ENCODE peak calls at places on chromosomes 16 and 17, in ten cellular contexts. One of them, this sample, is unnamed.

GRCh38 chr17:15303293-15303692 is 38.1 kb downstream of the TEKT3 start:
- DNase-seq in endothelial cell: no peak
- DNase-seq in upper lobe of left lung: no peak
- DNase-seq in gastrocnemius medialis: no peak
- DNase-seq in mesothelial cell of epicardium: no peak
- DNase-seq in A549: no peak
- DNase-seq in GM12878: no peak
- DNase-seq in lower leg skin: no peak
- DNase-seq in GM13976: no peak
- DNase-seq in SK-N-SH: no peak
- DNase-seq in this sample: no peak

GRCh38 chr16:56824335-56824734 is 40.7 kb upstream of the SLC12A3 start:
- DNase-seq in endothelial cell: no peak
- DNase-seq in upper lobe of left lung: peak; percentile 74
- DNase-seq in gastrocnemius medialis: peak; percentile 50
- DNase-seq in mesothelial cell of epicardium: no peak
- DNase-seq in A549: peak; percentile 30
- DNase-seq in GM12878: no peak
- DNase-seq in lower leg skin: no peak
- DNase-seq in GM13976: no peak
- DNase-seq in SK-N-SH: no peak
- DNase-seq in this sample: no peak

GRCh38 chr16:71600822-71601221 is 23.9 kb upstream of the TAT start:
- DNase-seq in endothelial cell: no peak
- DNase-seq in upper lobe of left lung: no peak
- DNase-seq in gastrocnemius medialis: no peak
- DNase-seq in mesothelial cell of epicardium: no peak
- DNase-seq in A549: no peak
- DNase-seq in GM12878: no peak
- DNase-seq in lower leg skin: no peak
- DNase-seq in GM13976: no peak
- DNase-seq in SK-N-SH: no peak
- DNase-seq in this sample: no peak

GRCh38 chr17:68289936-68290267 is 1.0 kb downstream of the SLC16A6 start:
- DNase-seq in endothelial cell: no peak
- DNase-seq in upper lobe of left lung: no peak
- DNase-seq in gastrocnemius medialis: no peak
- DNase-seq in mesothelial cell of epicardium: no peak
- DNase-seq in A549: no peak
- DNase-seq in GM12878: no peak
- DNase-seq in lower leg skin: no peak
- DNase-seq in GM13976: no peak
- DNase-seq in SK-N-SH: no peak
- DNase-seq in this sample: no peak

GRCh38 chr17:14813649-14814048 is 451.5 kb downstream of the PMP22 start:
- DNase-seq in endothelial cell: peak; percentile 62
- DNase-seq in upper lobe of left lung: peak; percentile 50
- DNase-seq in gastrocnemius medialis: no peak
- DNase-seq in mesothelial cell of epicardium: no peak
- DNase-seq in A549: peak; percentile 52
- DNase-seq in GM12878: no peak
- DNase-seq in lower leg skin: no peak
- DNase-seq in GM13976: no peak
- DNase-seq in SK-N-SH: peak; percentile 4
- DNase-seq in this sample: no peak

GRCh38 chr17:55398689-55399088 is 22.9 kb downstream of the MMD start:
- DNase-seq in endothelial cell: no peak
- DNase-seq in upper lobe of left lung: no peak
- DNase-seq in gastrocnemius medialis: no peak
- DNase-seq in mesothelial cell of epicardium: no peak
- DNase-seq in A549: no peak
- DNase-seq in GM12878: no peak
- DNase-seq in lower leg skin: no peak
- DNase-seq in GM13976: no peak
- DNase-seq in SK-N-SH: no peak
- DNase-seq in this sample: no peak

GRCh38 chr16:59412275-59412841 is 678.2 kb upstream of the GOT2 start:
- DNase-seq in endothelial cell: no peak
- DNase-seq in upper lobe of left lung: no peak
- DNase-seq in gastrocnemius medialis: no peak
- DNase-seq in mesothelial cell of epicardium: no peak
- DNase-seq in A549: peak; percentile 67
- DNase-seq in GM12878: no peak
- DNase-seq in lower leg skin: no peak
- DNase-seq in GM13976: no peak
- DNase-seq in SK-N-SH: no peak
- DNase-seq in this sample: no peak

GRCh38 chr17:28733346-28733745 is 4.8 kb downstream of the NEK8 start:
- DNase-seq in endothelial cell: no peak
- DNase-seq in upper lobe of left lung: no peak
- DNase-seq in gastrocnemius medialis: no peak
- DNase-seq in mesothelial cell of epicardium: no peak
- DNase-seq in A549: no peak
- DNase-seq in GM12878: no peak
- DNase-seq in lower leg skin: no peak
- DNase-seq in GM13976: no peak
- DNase-seq in SK-N-SH: no peak
- DNase-seq in this sample: no peak

GRCh38 chr17:57955183-57955952 is at the start of gene CUEDC1:
- DNase-seq in endothelial cell: peak; percentile 77
- DNase-seq in upper lobe of left lung: peak; percentile 79
- DNase-seq in gastrocnemius medialis: peak; percentile 79
- DNase-seq in mesothelial cell of epicardium: peak; percentile 84
- DNase-seq in A549: peak; percentile 69
- DNase-seq in GM12878: no peak
- DNase-seq in lower leg skin: peak; percentile 94
- DNase-seq in GM13976: peak; percentile 86
- DNase-seq in SK-N-SH: peak; percentile 98
- DNase-seq in this sample: peak; percentile 94
- TF ChIP-seq CTCF in endothelial cell: peak; percentile 34
- TF ChIP-seq CTCF in upper lobe of left lung: peak; percentile 82
- TF ChIP-seq CTCF in gastrocnemius medialis: peak; percentile 42
- TF ChIP-seq CTCF in mesothelial cell of epicardium: no peak
- TF ChIP-seq CTCF in A549: peak; percentile 33
- TF ChIP-seq CTCF in GM12878: no peak
- TF ChIP-seq CTCF in lower leg skin: no peak
- TF ChIP-seq CTCF in GM13976: peak; percentile 45
- TF ChIP-seq CTCF in SK-N-SH: no peak
- TF ChIP-seq CTCF in this sample: peak; percentile 51

GRCh38 chr17:74919440-74920305 is 3.4 kb downstream of the USH1G start:
- DNase-seq in endothelial cell: peak; percentile 40
- DNase-seq in upper lobe of left lung: no peak
- DNase-seq in gastrocnemius medialis: no peak
- DNase-seq in mesothelial cell of epicardium: no peak
- DNase-seq in A549: peak; percentile 80
- DNase-seq in GM12878: no peak
- DNase-seq in lower leg skin: no peak
- DNase-seq in GM13976: peak; percentile 83
- DNase-seq in SK-N-SH: no peak
- DNase-seq in this sample: no peak
- TF ChIP-seq CTCF in endothelial cell: no peak
- TF ChIP-seq CTCF in upper lobe of left lung: no peak
- TF ChIP-seq CTCF in gastrocnemius medialis: no peak
- TF ChIP-seq CTCF in mesothelial cell of epicardium: no peak
- TF ChIP-seq CTCF in A549: peak; percentile 64
- TF ChIP-seq CTCF in GM12878: peak; percentile 42
- TF ChIP-seq CTCF in lower leg skin: no peak
- TF ChIP-seq CTCF in GM13976: peak; percentile 58
- TF ChIP-seq CTCF in SK-N-SH: no peak
- TF ChIP-seq CTCF in this sample: no peak

GRCh38 chr17:83160443-83161297 is 81.3 kb downstream of the METRNL start:
- DNase-seq in endothelial cell: no peak
- DNase-seq in upper lobe of left lung: no peak
- DNase-seq in gastrocnemius medialis: no peak
- DNase-seq in mesothelial cell of epicardium: no peak
- DNase-seq in A549: no peak
- DNase-seq in GM12878: no peak
- DNase-seq in lower leg skin: peak; percentile 76
- DNase-seq in GM13976: no peak
- DNase-seq in SK-N-SH: peak; percentile 19
- DNase-seq in this sample: peak; percentile 59

GRCh38 chr17:83156408-83156807 is 77.0 kb downstream of the METRNL start:
- DNase-seq in endothelial cell: no peak
- DNase-seq in upper lobe of left lung: no peak
- DNase-seq in gastrocnemius medialis: no peak
- DNase-seq in mesothelial cell of epicardium: no peak
- DNase-seq in A549: no peak
- DNase-seq in GM12878: no peak
- DNase-seq in lower leg skin: peak; percentile 70
- DNase-seq in GM13976: no peak
- DNase-seq in SK-N-SH: no peak
- DNase-seq in this sample: peak; percentile 48

GRCh38 chr17:83161298-83162034 is 82.1 kb downstream of the METRNL start:
- DNase-seq in endothelial cell: no peak
- DNase-seq in upper lobe of left lung: no peak
- DNase-seq in gastrocnemius medialis: peak; percentile 13
- DNase-seq in mesothelial cell of epicardium: no peak
- DNase-seq in A549: no peak
- DNase-seq in GM12878: no peak
- DNase-seq in lower leg skin: peak; percentile 90
- DNase-seq in GM13976: no peak
- DNase-seq in SK-N-SH: no peak
- DNase-seq in this sample: peak; percentile 80

GRCh38 chr17:83159204-83160049 is 80.0 kb downstream of the METRNL start:
- DNase-seq in endothelial cell: no peak
- DNase-seq in upper lobe of left lung: no peak
- DNase-seq in gastrocnemius medialis: no peak
- DNase-seq in mesothelial cell of epicardium: no peak
- DNase-seq in A549: no peak
- DNase-seq in GM12878: no peak
- DNase-seq in lower leg skin: peak; percentile 82
- DNase-seq in GM13976: no peak
- DNase-seq in SK-N-SH: no peak
- DNase-seq in this sample: peak; percentile 73

GRCh38 chr17:83162035-83162745 is 82.8 kb downstream of the METRNL start:
- DNase-seq in endothelial cell: no peak
- DNase-seq in upper lobe of left lung: no peak
- DNase-seq in gastrocnemius medialis: no peak
- DNase-seq in mesothelial cell of epicardium: no peak
- DNase-seq in A549: no peak
- DNase-seq in GM12878: no peak
- DNase-seq in lower leg skin: peak; percentile 78
- DNase-seq in GM13976: no peak
- DNase-seq in SK-N-SH: no peak
- DNase-seq in this sample: peak; percentile 76
- TF ChIP-seq CTCF in endothelial cell: no peak
- TF ChIP-seq CTCF in upper lobe of left lung: no peak
- TF ChIP-seq CTCF in gastrocnemius medialis: no peak
- TF ChIP-seq CTCF in mesothelial cell of epicardium: no peak
- TF ChIP-seq CTCF in A549: no peak
- TF ChIP-seq CTCF in GM12878: no peak
- TF ChIP-seq CTCF in lower leg skin: no peak
- TF ChIP-seq CTCF in GM13976: no peak
- TF ChIP-seq CTCF in SK-N-SH: no peak
- TF ChIP-seq CTCF in this sample: no peak

GRCh38 chr17:2173005-2173404 is 118.1 kb downstream of the HIC1 start:
- DNase-seq in endothelial cell: no peak
- DNase-seq in upper lobe of left lung: peak; percentile 78
- DNase-seq in gastrocnemius medialis: peak; percentile 49
- DNase-seq in mesothelial cell of epicardium: no peak
- DNase-seq in A549: no peak
- DNase-seq in GM12878: no peak
- DNase-seq in lower leg skin: no peak
- DNase-seq in GM13976: no peak
- DNase-seq in SK-N-SH: no peak
- DNase-seq in this sample: no peak

GRCh38 chr17:2174048-2174447 is 119.1 kb downstream of the HIC1 start:
- DNase-seq in endothelial cell: no peak
- DNase-seq in upper lobe of left lung: no peak
- DNase-seq in gastrocnemius medialis: no peak
- DNase-seq in mesothelial cell of epicardium: no peak
- DNase-seq in A549: no peak
- DNase-seq in GM12878: no peak
- DNase-seq in lower leg skin: no peak
- DNase-seq in GM13976: no peak
- DNase-seq in SK-N-SH: no peak
- DNase-seq in this sample: no peak

GRCh38 chr17:2172447-2172938 is 117.6 kb downstream of the HIC1 start:
- DNase-seq in endothelial cell: no peak
- DNase-seq in upper lobe of left lung: peak; percentile 40
- DNase-seq in gastrocnemius medialis: no peak
- DNase-seq in mesothelial cell of epicardium: no peak
- DNase-seq in A549: peak; percentile 26
- DNase-seq in GM12878: no peak
- DNase-seq in lower leg skin: no peak
- DNase-seq in GM13976: no peak
- DNase-seq in SK-N-SH: no peak
- DNase-seq in this sample: no peak

GRCh38 chr17:2171725-2172446 is 117.0 kb downstream of the HIC1 start:
- DNase-seq in endothelial cell: no peak
- DNase-seq in upper lobe of left lung: peak; percentile 78
- DNase-seq in gastrocnemius medialis: peak; percentile 56
- DNase-seq in mesothelial cell of epicardium: peak; percentile 55
- DNase-seq in A549: no peak
- DNase-seq in GM12878: no peak
- DNase-seq in lower leg skin: no peak
- DNase-seq in GM13976: no peak
- DNase-seq in SK-N-SH: no peak
- DNase-seq in this sample: no peak

GRCh38 chr17:2170023-2170422 is 115.1 kb downstream of the HIC1 start:
- DNase-seq in endothelial cell: peak; percentile 33
- DNase-seq in upper lobe of left lung: no peak
- DNase-seq in gastrocnemius medialis: no peak
- DNase-seq in mesothelial cell of epicardium: no peak
- DNase-seq in A549: peak; percentile 39
- DNase-seq in GM12878: no peak
- DNase-seq in lower leg skin: no peak
- DNase-seq in GM13976: peak; percentile 61
- DNase-seq in SK-N-SH: no peak
- DNase-seq in this sample: no peak
- TF ChIP-seq CTCF in endothelial cell: no peak
- TF ChIP-seq CTCF in upper lobe of left lung: no peak
- TF ChIP-seq CTCF in gastrocnemius medialis: no peak
- TF ChIP-seq CTCF in mesothelial cell of epicardium: no peak
- TF ChIP-seq CTCF in A549: peak; percentile 25
- TF ChIP-seq CTCF in GM12878: peak; percentile 50
- TF ChIP-seq CTCF in lower leg skin: no peak
- TF ChIP-seq CTCF in GM13976: peak; percentile 57
- TF ChIP-seq CTCF in SK-N-SH: peak; percentile 25
- TF ChIP-seq CTCF in this sample: peak; percentile 13